ENCODE peak calls at places on chromosomes 11 and 22, in five cellular contexts. One of them, this sample, is unnamed.

GRCh38 chr11:32891657-32892354 is 805 bp upstream of the QSER1 start:
- DNase-seq in astrocyte of the cerebellum: no peak
- DNase-seq in NCI-H446 treated with DMSO at 0.1 percent for 48 hours: no peak
- DNase-seq in fibroblast of the conjunctiva: no peak
- DNase-seq in A549: peak
- DNase-seq in this sample: no peak

GRCh38 chr11:73542175-73542574 is 55.7 kb downstream of the FAM168A start:
- DNase-seq in astrocyte of the cerebellum: no peak
- DNase-seq in NCI-H446 treated with DMSO at 0.1 percent for 48 hours: no peak
- DNase-seq in fibroblast of the conjunctiva: no peak
- DNase-seq in A549: no peak
- DNase-seq in this sample: no peak

GRCh38 chr11:5690736-5691135 is 1.1 kb downstream of the TRIM22 start:
- DNase-seq in astrocyte of the cerebellum: no peak
- DNase-seq in NCI-H446 treated with DMSO at 0.1 percent for 48 hours: no peak
- DNase-seq in fibroblast of the conjunctiva: no peak
- DNase-seq in A549: no peak
- DNase-seq in this sample: no peak

GRCh38 chr11:94511932-94512781 is at the start of gene C11orf97:
- DNase-seq in astrocyte of the cerebellum: no peak
- DNase-seq in NCI-H446 treated with DMSO at 0.1 percent for 48 hours: no peak
- DNase-seq in fibroblast of the conjunctiva: no peak
- DNase-seq in A549: peak
- DNase-seq in this sample: no peak

GRCh38 chr11:133263332-133263731 is 269.0 kb downstream of the OPCML start:
- DNase-seq in astrocyte of the cerebellum: no peak
- DNase-seq in NCI-H446 treated with DMSO at 0.1 percent for 48 hours: no peak
- DNase-seq in fibroblast of the conjunctiva: no peak
- DNase-seq in A549: no peak
- DNase-seq in this sample: no peak

GRCh38 chr11:44609028-44609782 is 43.7 kb downstream of the CD82 start:
- DNase-seq in astrocyte of the cerebellum: no peak
- DNase-seq in NCI-H446 treated with DMSO at 0.1 percent for 48 hours: no peak
- DNase-seq in fibroblast of the conjunctiva: no peak
- DNase-seq in A549: no peak
- DNase-seq in this sample: no peak

GRCh38 chr11:15266999-15267398 is 152.3 kb downstream of the INSC start:
- DNase-seq in astrocyte of the cerebellum: no peak
- DNase-seq in NCI-H446 treated with DMSO at 0.1 percent for 48 hours: no peak
- DNase-seq in fibroblast of the conjunctiva: no peak
- DNase-seq in A549: no peak
- DNase-seq in this sample: no peak

GRCh38 chr22:28247114-28247513 is 328.1 kb upstream of the PITPNB start:
- DNase-seq in astrocyte of the cerebellum: no peak
- DNase-seq in NCI-H446 treated with DMSO at 0.1 percent for 48 hours: no peak
- DNase-seq in fibroblast of the conjunctiva: peak
- DNase-seq in A549: no peak
- DNase-seq in this sample: no peak

GRCh38 chr11:130666781-130667251 is 218.4 kb downstream of the ADAMTS15 start:
- DNase-seq in astrocyte of the cerebellum: peak
- DNase-seq in NCI-H446 treated with DMSO at 0.1 percent for 48 hours: no peak
- DNase-seq in fibroblast of the conjunctiva: no peak
- DNase-seq in A549: no peak
- DNase-seq in this sample: no peak

GRCh38 chr11:74783241-74783871 is 34.7 kb downstream of the RNF169 start:
- DNase-seq in astrocyte of the cerebellum: no peak
- DNase-seq in NCI-H446 treated with DMSO at 0.1 percent for 48 hours: no peak
- DNase-seq in fibroblast of the conjunctiva: peak
- DNase-seq in A549: no peak
- DNase-seq in this sample: peak